ENCODE peak calls at places on chromosomes 7 and 10, in six cellular contexts. F is HepG2, K is GM12878, I is K562, G is H1, P is HCT116. A is an unnamed sample.

GRCh38 chr10:9339702-9340101 is 1285.2 kb downstream of the GATA3 start:
- DNase-seq in F (no peak), K (no peak), I (no peak), G (no peak), P (no peak), A (no peak)

GRCh38 chr10:78621183-78621789 is 447.5 kb upstream of the ZMIZ1 start:
- DNase-seq in F (peak; percentile 36), K (no peak), I (no peak), G (no peak), P (no peak), A (no peak)

GRCh38 chr7:44534087-44534486 is 7.0 kb downstream of the NPC1L1 start:
- DNase-seq in F (no peak), K (no peak), I (no peak), G (no peak), P (no peak), A (no peak)

GRCh38 chr10:131908151-131908550 is 7.3 kb downstream of the PPP2R2D start:
- DNase-seq in F (peak; percentile 38), K (no peak), I (no peak), G (no peak), P (no peak), A (no peak)

GRCh38 chr7:11203688-11204087 is 230.0 kb downstream of the PHF14 start:
- DNase-seq in F (no peak), K (no peak), I (no peak), G (no peak), P (no peak), A (no peak)

GRCh38 chr7:102821994-102822747 is 73.4 kb downstream of the FAM185A start:
- DNase-seq in F (no peak), K (no peak), I (no peak), G (no peak), P (no peak), A (no peak)

GRCh38 chr10:19111501-19112267 is 63.1 kb downstream of the MALRD1 start:
- DNase-seq in F (no peak), K (no peak), I (no peak), G (no peak), P (no peak), A (no peak)

GRCh38 chr10:23106508-23106907 is 11.1 kb downstream of the MSRB2 start:
- DNase-seq in F (no peak), K (no peak), I (no peak), G (peak; percentile 49), P (no peak), A (no peak)

GRCh38 chr10:93465806-93466675 is 16.1 kb downstream of the MYOF start:
- DNase-seq in F (peak; percentile 18), K (no peak), I (no peak), G (no peak), P (peak; percentile 90), A (no peak)

DNA sequence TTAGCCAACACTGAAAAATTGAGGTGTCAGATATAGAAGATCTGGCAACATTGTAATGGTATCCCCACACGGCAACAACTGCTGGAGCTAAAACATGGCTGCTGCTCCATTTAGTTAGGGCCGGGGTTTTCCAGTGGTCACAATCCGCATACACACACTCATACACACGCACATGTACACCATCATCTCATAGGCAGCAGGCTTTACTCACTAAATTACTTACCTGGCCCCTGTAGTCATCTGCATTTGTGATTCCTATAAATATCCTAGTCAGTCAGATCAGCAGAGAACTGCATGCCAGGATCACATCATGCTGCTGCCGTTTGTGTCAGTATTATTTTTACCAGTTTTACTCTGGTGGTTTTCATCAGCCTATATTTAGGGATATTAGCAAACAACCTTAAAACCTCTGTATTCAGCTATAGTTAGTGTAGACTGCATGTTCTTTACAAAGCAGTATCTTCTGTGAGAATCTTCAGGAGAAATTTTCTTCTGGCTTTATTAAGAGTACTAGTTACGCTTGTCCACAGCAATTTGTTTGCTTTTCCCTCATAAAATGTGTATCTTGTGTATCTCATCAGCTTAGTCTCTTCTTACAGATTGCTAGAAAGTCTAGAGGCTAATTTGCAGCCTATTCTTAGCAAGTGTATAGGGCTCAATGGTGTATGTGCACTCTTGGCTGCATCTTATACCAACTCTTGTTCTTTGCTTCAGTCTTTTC is 38.3 kb upstream of the PTPN12 start:
- DNase-seq in F (no peak), K (no peak), I (no peak), G (no peak), P (no peak), A (no peak)
- TF ChIP-seq ZNF274 in F (no peak), K (no peak), I (no peak), G (no peak), P (no peak), A (no peak)

DNA sequence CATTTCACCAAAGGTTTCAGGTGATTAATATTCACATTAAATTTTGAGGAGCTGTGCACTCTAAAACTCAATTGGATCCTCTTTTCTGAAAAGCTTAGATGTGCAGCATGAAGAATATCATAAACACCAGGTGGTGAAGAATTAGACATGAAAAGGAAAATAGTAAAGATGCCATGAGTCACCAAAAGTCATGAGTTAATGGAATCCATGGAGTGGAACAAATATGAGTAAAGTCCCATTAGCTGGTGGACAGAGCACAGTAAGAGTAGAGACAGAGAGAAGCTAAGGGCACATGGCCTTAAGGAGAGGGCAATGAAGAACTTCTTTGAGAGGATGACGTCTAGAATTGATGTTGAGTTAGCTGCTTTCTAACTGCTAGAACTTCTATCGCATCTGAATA is 271.6 kb downstream of the CSTF2T start:
- DNase-seq in F (no peak), K (no peak), I (no peak), G (no peak), P (no peak), A (no peak)
- TF ChIP-seq ZNF274 in F (no peak), K (no peak), I (no peak), G (no peak), P (no peak), A (no peak)

GRCh38 chr7:25295404-25295803 is 67.1 kb upstream of the NPVF start:
- DNase-seq in F (no peak), K (no peak), I (no peak), G (no peak), P (no peak), A (no peak)
- TF ChIP-seq ZNF274 in F (no peak), K (no peak), I (no peak), G (no peak), P (no peak), A (no peak)

GRCh38 chr10:6564367-6564766 is 15.7 kb downstream of the PRKCQ start:
- DNase-seq in F (no peak), K (no peak), I (no peak), G (no peak), P (no peak), A (no peak)
- TF ChIP-seq ZNF274 in F (no peak), K (no peak), I (no peak), G (no peak), P (no peak), A (no peak)

GRCh38 chr10:84179059-84179710 is 5.6 kb downstream of the GPR15LG start:
- DNase-seq in F (no peak), K (no peak), I (no peak), G (no peak), P (no peak), A (no peak)

GRCh38 chr10:84176836-84177474 is 3.4 kb downstream of the GPR15LG start:
- DNase-seq in F (no peak), K (no peak), I (no peak), G (peak; percentile 46), P (no peak), A (no peak)

GRCh38 chr10:84178387-84178697 is 4.7 kb downstream of the GPR15LG start:
- DNase-seq in F (no peak), K (no peak), I (no peak), G (no peak), P (no peak), A (no peak)

GRCh38 chr10:84176351-84176750 is 2.8 kb downstream of the GPR15LG start:
- DNase-seq in F (no peak), K (no peak), I (no peak), G (peak; percentile 35), P (no peak), A (no peak)

DNA sequence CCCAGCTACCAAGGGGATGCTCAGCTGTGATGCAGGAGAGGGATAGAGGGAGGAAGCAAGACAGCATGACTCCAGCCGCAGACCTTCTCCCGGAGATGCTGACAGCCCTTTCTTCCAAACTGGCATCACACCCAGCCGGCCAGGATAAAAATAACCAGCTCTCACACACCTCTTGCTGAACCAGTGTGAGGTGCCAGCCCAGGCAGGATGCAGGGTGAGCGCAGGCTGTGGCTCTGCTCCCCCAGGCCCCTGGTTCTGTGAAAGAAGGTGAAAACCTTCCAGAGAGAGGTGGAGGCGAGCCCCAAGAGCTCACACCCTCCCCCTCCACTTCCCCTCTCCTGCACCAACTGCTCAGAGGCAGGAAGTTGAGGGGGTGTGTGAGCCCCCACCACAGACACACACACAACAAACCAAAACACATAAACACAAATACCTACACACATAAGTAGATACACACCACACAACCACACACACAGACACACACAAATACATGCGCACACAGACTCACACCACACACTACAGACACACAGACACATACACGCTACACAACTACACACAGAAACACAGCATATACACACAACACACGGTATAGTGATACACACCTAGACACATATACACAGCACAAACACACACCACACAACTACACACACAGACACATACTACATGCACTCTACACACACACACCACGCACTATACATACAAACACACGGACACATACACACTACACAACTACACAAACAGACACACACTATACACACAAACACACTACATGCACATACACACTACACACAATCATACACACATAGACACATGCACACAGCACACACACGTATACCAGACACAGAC is 4.2 kb downstream of the GPR15LG start:
- DNase-seq in F (no peak), K (no peak), I (no peak), G (no peak), P (no peak), A (no peak)
- TF ChIP-seq ZNF274 in F (no peak), K (no peak), I (no peak), G (no peak), P (no peak), A (no peak)

DNA sequence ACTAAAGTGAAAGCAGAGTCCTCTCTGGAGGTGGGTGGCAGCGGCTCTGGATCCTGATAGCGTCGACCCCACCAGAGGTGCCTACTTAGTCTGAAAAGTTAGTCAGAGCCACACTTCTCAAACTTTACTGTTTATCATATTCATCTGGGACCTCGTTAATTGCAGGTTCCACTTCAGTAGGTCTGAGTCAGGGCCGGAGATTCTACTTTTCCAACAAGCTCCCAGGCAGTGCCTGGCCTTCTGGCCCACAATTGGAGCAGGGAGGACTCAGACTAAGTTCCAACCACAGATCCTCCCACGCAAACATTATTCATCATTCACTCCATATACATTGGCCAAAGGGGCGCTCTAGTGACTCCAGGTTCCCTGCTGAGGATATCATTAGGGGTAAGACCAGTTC is 78.1 kb downstream of the VSTM4 start:
- DNase-seq in F (no peak), K (no peak), I (peak; percentile 68), G (no peak), P (peak; percentile 3), A (no peak)
- TF ChIP-seq ZNF274 in F (no peak), K (no peak), I (no peak), G (no peak), P (no peak), A (no peak)

GRCh38 chr7:21568762-21569161 is 25.9 kb downstream of the DNAH11 start:
- DNase-seq in F (peak; percentile 2), K (no peak), I (no peak), G (no peak), P (no peak), A (no peak)
- TF ChIP-seq ZNF274 in F (no peak), K (no peak), I (no peak), G (no peak), P (no peak), A (no peak)

GRCh38 chr7:87580636-87581035 is 20.0 kb downstream of the ABCB1 start:
- DNase-seq in F (no peak), K (no peak), I (no peak), G (no peak), P (no peak), A (no peak)

GRCh38 chr7:87581723-87582122 is 19.0 kb downstream of the ABCB1 start:
- DNase-seq in F (no peak), K (no peak), I (no peak), G (no peak), P (no peak), A (no peak)
- TF ChIP-seq ZNF274 in F (no peak), K (no peak), I (no peak), G (no peak), P (no peak), A (no peak)

A was measured in NT2/D1.